ENCODE peak calls at places on chromosomes 1 and 21, in seven cellular contexts. A is IMR-90; J is GM12878; E is stomach; O is right atrium auricular region; I is A673; H is CD8-positive, alpha-beta memory T cell. V is an unnamed sample.

GRCh38 chr1:215474940-215475339 is 92.2 kb upstream of the KCTD3 start:
- DNase-seq in H (no peak), J (no peak), A (no peak), I (no peak), E (no peak), O (no peak), V (no peak)

GRCh38 chr21:38244407-38244787 is 12.4 kb upstream of the KCNJ15 start:
- DNase-seq in H (no peak), I (no peak), E (no peak), O (no peak), J (no peak), A (no peak), V (no peak)

GRCh38 chr1:10378071-10378841 is 20.6 kb upstream of the PGD start:
- DNase-seq in J (no peak), E (peak; percentile 30), A (peak; percentile 95), O (no peak), I (no peak), H (no peak), V (peak; percentile 54)

GRCh38 chr1:198929961-198930599 is 291.2 kb downstream of the PTPRC start:
- DNase-seq in I (peak; percentile 92), E (no peak), H (no peak), J (peak; percentile 45), A (peak; percentile 31), O (no peak), V (no peak)

GRCh38 chr1:26959722-26960624 is at the start of gene KDF1:
- DNase-seq in O (no peak), H (peak; percentile 53), J (no peak), I (no peak), A (no peak), E (peak; percentile 92), V (peak; percentile 79)

GRCh38 chr1:110215621-110216020 is 5.5 kb downstream of the KCNC4 start:
- DNase-seq in E (no peak), I (no peak), A (no peak), H (no peak), J (no peak), O (no peak), V (no peak)

GRCh38 chr1:203557390-203557789 is 63.4 kb downstream of the OPTC start:
- DNase-seq in H (no peak), E (no peak), A (peak; percentile 83), O (peak; percentile 76), J (no peak), I (no peak), V (no peak)

GRCh38 chr1:67407498-67407897 is 22.7 kb downstream of the SERBP1 start:
- DNase-seq in E (no peak), J (no peak), I (no peak), A (peak; percentile 76), O (no peak), H (no peak), V (no peak)

GRCh38 chr1:3093928-3094626 is 25.1 kb downstream of the PRDM16 start:
- DNase-seq in J (no peak), I (no peak), O (no peak), H (no peak), E (no peak), A (no peak), V (no peak)

GRCh38 chr1:31054349-31054748 is 11.2 kb downstream of the PUM1 start:
- DNase-seq in E (no peak), O (no peak), H (no peak), I (no peak), A (peak; percentile 38), J (no peak), V (no peak)
- H3K4me1 ChIP-seq in E (peaks cover 98% of the 10 kb centered on the region), O (no peaks in the 10 kb centered on the region), H (peaks cover 58% of the 10 kb centered on the region), I (no peaks in the 10 kb centered on the region), A (peaks cover 6% of the 10 kb centered on the region), J (no peaks in the 10 kb centered on the region), V (peaks cover 7% of the 10 kb centered on the region)

DNA sequence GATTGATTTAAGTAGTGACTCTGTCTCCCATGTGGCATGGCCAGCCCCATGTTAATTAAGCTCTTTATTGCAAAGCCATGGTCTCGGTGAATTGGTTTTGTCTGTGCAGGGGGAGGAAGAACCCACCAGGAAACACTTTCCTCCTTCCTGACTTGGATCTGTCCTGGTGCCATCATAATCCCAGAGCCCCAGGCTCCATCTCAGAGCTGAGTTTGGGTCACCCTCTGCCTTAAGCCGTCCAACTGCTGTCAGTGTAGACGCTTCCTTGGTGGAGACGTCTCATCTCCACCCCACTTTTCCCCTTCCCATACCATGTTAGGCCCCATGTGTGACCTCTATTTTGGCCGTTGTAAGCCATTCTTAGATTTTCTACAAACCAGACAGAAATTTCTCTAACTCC is 36.0 kb upstream of the COL6A2 start:
- DNase-seq in O (peak; percentile 32), E (no peak), J (no peak), I (no peak), H (no peak), A (no peak), V (no peak)
- H3K9me3 ChIP-seq in O (peaks cover 10% of the 10 kb centered on the region), E (no peaks in the 10 kb centered on the region), J (no peaks in the 10 kb centered on the region), I (peaks cover 5% of the 10 kb centered on the region), H (no peaks in the 10 kb centered on the region), A (peaks cover 6% of the 10 kb centered on the region), V (peaks cover 17% of the 10 kb centered on the region)

GRCh38 chr1:222926566-222926965 is 111.7 kb downstream of the DISP1 start:
- DNase-seq in J (no peak), O (no peak), E (no peak), H (no peak), A (peak; percentile 89), I (no peak), V (no peak)
- H3K4me1 ChIP-seq in J (no peaks in the 10 kb centered on the region), O (no peaks in the 10 kb centered on the region), E (peaks cover 51% of the 10 kb centered on the region), H (no peaks in the 10 kb centered on the region), A (peaks cover 6% of the 10 kb centered on the region), I (peaks cover 3% of the 10 kb centered on the region), V (peaks cover 12% of the 10 kb centered on the region)

GRCh38 chr1:49319426-49319963 is 542.8 kb upstream of the BEND5 start:
- DNase-seq in J (no peak), O (no peak), I (no peak), H (no peak), A (no peak), E (no peak), V (no peak)

GRCh38 chr1:49318218-49318617 is 541.5 kb upstream of the BEND5 start:
- DNase-seq in A (no peak), J (no peak), O (no peak), H (no peak), I (no peak), E (no peak), V (no peak)

GRCh38 chr1:49323925-49324540 is 547.3 kb upstream of the BEND5 start:
- DNase-seq in I (no peak), E (no peak), A (no peak), H (no peak), O (no peak), J (no peak), V (no peak)
- H3K9me3 ChIP-seq in I (no peaks in the 10 kb centered on the region), E (no peaks in the 10 kb centered on the region), A (no peaks in the 10 kb centered on the region), H (no peaks in the 10 kb centered on the region), O (no peaks in the 10 kb centered on the region), J (no peaks in the 10 kb centered on the region), V (no peaks in the 10 kb centered on the region)

GRCh38 chr1:37697090-37697489 is 4.8 kb downstream of the CDCA8 start:
- DNase-seq in H (no peak), J (no peak), A (no peak), E (no peak), I (no peak), O (no peak), V (no peak)
- H3K4me1 ChIP-seq in H (no peaks in the 10 kb centered on the region), J (peaks cover 16% of the 10 kb centered on the region), A (no peaks in the 10 kb centered on the region), E (peaks cover 7% of the 10 kb centered on the region), I (peaks cover 5% of the 10 kb centered on the region), O (no peaks in the 10 kb centered on the region), V (peaks cover 4% of the 10 kb centered on the region)

V was measured in lung.